ENCODE peak calls at places on chromosomes 3 and 15, in seven cellular contexts. One of them, this sample, is unnamed.

GRCh38 chr3:74643636-74644035 is 29.2 kb upstream of the CNTN3 start:
- DNase-seq in GM12878: no peak
- DNase-seq in H1: no peak
- DNase-seq in K562: no peak
- DNase-seq in GM12891: no peak
- DNase-seq in SK-N-SH: peak; percentile 54
- DNase-seq in HepG2: no peak
- DNase-seq in this sample: no peak

GRCh38 chr15:49751191-49751590 is 130.3 kb downstream of the DTWD1 start:
- DNase-seq in H1: no peak
- DNase-seq in GM12891: no peak
- DNase-seq in GM12878: no peak
- DNase-seq in HepG2: no peak
- DNase-seq in K562: no peak
- DNase-seq in SK-N-SH: no peak
- DNase-seq in this sample: no peak

GRCh38 chr3:4478226-4478625 is 11.2 kb upstream of the SUMF1 start:
- DNase-seq in SK-N-SH: no peak
- DNase-seq in GM12878: no peak
- DNase-seq in K562: no peak
- DNase-seq in H1: no peak
- DNase-seq in HepG2: no peak
- DNase-seq in GM12891: no peak
- DNase-seq in this sample: no peak

GRCh38 chr3:189927975-189928895 is 192.5 kb downstream of the P3H2 start:
- DNase-seq in HepG2: no peak
- DNase-seq in SK-N-SH: no peak
- DNase-seq in H1: no peak
- DNase-seq in GM12878: no peak
- DNase-seq in K562: no peak
- DNase-seq in GM12891: no peak
- DNase-seq in this sample: no peak

GRCh38 chr15:64197425-64197824 is 34.6 kb upstream of the PPIB start:
- DNase-seq in GM12891: no peak
- DNase-seq in H1: no peak
- DNase-seq in HepG2: no peak
- DNase-seq in SK-N-SH: peak; percentile 36
- DNase-seq in K562: no peak
- DNase-seq in GM12878: no peak
- DNase-seq in this sample: no peak

GRCh38 chr3:100548053-100548452 is 55.6 kb downstream of the TMEM45A start:
- DNase-seq in SK-N-SH: peak; percentile 34
- DNase-seq in K562: no peak
- DNase-seq in GM12891: no peak
- DNase-seq in HepG2: no peak
- DNase-seq in H1: no peak
- DNase-seq in GM12878: no peak
- DNase-seq in this sample: no peak

GRCh38 chr15:40342421-40343313 is 1.9 kb upstream of the CCDC9B start:
- DNase-seq in H1: no peak
- DNase-seq in HepG2: no peak
- DNase-seq in GM12891: no peak
- DNase-seq in SK-N-SH: no peak
- DNase-seq in K562: no peak
- DNase-seq in GM12878: no peak
- DNase-seq in this sample: no peak

GRCh38 chr3:31249555-31249954 is 283.2 kb upstream of the STT3B start:
- DNase-seq in GM12891: no peak
- DNase-seq in H1: no peak
- DNase-seq in SK-N-SH: no peak
- DNase-seq in HepG2: no peak
- DNase-seq in K562: no peak
- DNase-seq in GM12878: no peak
- DNase-seq in this sample: no peak

GRCh38 chr3:149332781-149333517 is 487 bp downstream of the TM4SF18 start:
- DNase-seq in GM12878: no peak
- DNase-seq in SK-N-SH: no peak
- DNase-seq in H1: no peak
- DNase-seq in HepG2: no peak
- DNase-seq in GM12891: no peak
- DNase-seq in K562: no peak
- DNase-seq in this sample: no peak

GRCh38 chr15:76153241-76154197 is 93.7 kb downstream of the TMEM266 start:
- DNase-seq in H1: peak; percentile 43
- DNase-seq in GM12891: no peak
- DNase-seq in GM12878: no peak
- DNase-seq in HepG2: no peak
- DNase-seq in K562: no peak
- DNase-seq in SK-N-SH: no peak
- DNase-seq in this sample: no peak
- TF ChIP-seq TAF1 in H1: no peak
- TF ChIP-seq TAF1 in GM12891: no peak
- TF ChIP-seq TAF1 in GM12878: no peak
- TF ChIP-seq TAF1 in HepG2: no peak
- TF ChIP-seq TAF1 in K562: no peak
- TF ChIP-seq TAF1 in SK-N-SH: no peak
- TF ChIP-seq TAF1 in this sample: no peak

GRCh38 chr3:56680054-56680453 is 3.0 kb downstream of the TASOR start:
- DNase-seq in GM12878: no peak
- DNase-seq in K562: no peak
- DNase-seq in HepG2: no peak
- DNase-seq in H1: no peak
- DNase-seq in SK-N-SH: no peak
- DNase-seq in GM12891: no peak
- DNase-seq in this sample: no peak

GRCh38 chr3:56681963-56682457 is 1.1 kb downstream of the TASOR start:
- DNase-seq in GM12878: no peak
- DNase-seq in H1: no peak
- DNase-seq in K562: no peak
- DNase-seq in SK-N-SH: no peak
- DNase-seq in HepG2: no peak
- DNase-seq in GM12891: no peak
- DNase-seq in this sample: no peak

GRCh38 chr3:56683122-56683817 is at the start of gene TASOR:
- DNase-seq in K562: peak; percentile 87
- DNase-seq in HepG2: peak; percentile 51
- DNase-seq in GM12878: no peak
- DNase-seq in H1: peak; percentile 90
- DNase-seq in SK-N-SH: peak; percentile 98
- DNase-seq in GM12891: peak; percentile 87
- DNase-seq in this sample: peak; percentile 84

GRCh38 chr3:56684029-56684428 is 964 bp upstream of the TASOR start:
- DNase-seq in K562: no peak
- DNase-seq in GM12878: no peak
- DNase-seq in GM12891: no peak
- DNase-seq in HepG2: no peak
- DNase-seq in SK-N-SH: no peak
- DNase-seq in H1: no peak
- DNase-seq in this sample: no peak

DNA sequence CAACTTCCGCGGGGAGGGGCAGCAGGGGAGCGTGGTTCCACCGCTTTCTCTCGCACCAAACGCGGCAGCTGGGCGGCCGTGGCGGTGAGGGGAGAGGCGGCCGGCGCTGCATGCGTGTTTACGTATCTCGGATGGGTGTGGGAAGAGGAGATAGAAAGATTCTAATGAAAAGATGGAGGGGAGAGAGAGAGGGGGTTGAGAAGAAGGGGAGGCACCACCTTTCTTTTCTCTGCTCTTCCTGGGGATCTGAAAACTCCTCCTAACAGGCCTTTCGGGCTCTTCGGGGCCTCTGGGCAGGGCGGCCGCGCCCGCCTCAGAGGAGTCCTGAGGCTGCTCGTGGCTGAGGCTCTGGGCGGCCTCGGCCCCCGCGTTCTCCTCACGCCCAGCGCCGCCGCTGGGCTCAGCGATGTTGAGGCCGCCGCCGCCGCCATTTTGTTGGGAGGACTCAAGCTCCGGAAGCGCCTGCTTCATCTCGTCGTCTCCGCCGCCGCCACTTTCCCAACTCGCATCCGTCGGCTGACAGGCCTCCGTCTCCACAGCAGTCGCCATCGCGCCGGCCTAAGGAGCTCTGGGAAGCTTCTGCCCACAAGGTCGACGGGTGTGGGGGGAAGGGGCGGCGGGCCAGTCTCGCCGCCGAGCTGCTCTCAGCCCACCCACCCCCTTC is 475 bp downstream of the TASOR start:
- DNase-seq in SK-N-SH: peak; percentile 79
- DNase-seq in HepG2: peak; percentile 59
- DNase-seq in K562: peak; percentile 77
- DNase-seq in H1: peak; percentile 83
- DNase-seq in GM12891: peak; percentile 40
- DNase-seq in GM12878: peak; percentile 48
- DNase-seq in this sample: peak; percentile 48
- TF ChIP-seq POLR2AphosphoS5 in SK-N-SH: peak; percentile 37
- TF ChIP-seq POLR2AphosphoS5 in HepG2: peak; percentile 75
- TF ChIP-seq POLR2AphosphoS5 in K562: peak; percentile 38
- TF ChIP-seq POLR2AphosphoS5 in H1: peak; percentile 93
- TF ChIP-seq POLR2AphosphoS5 in GM12891: peak; percentile 60
- TF ChIP-seq POLR2AphosphoS5 in GM12878: peak; percentile 71
- TF ChIP-seq POLR2AphosphoS5 in this sample: no peak

GRCh38 chr3:85567074-85567676 is 608.4 kb downstream of the CADM2 start:
- DNase-seq in GM12878: no peak
- DNase-seq in H1: peak; percentile 74
- DNase-seq in HepG2: peak; percentile 38
- DNase-seq in GM12891: no peak
- DNase-seq in K562: peak; percentile 69
- DNase-seq in SK-N-SH: peak; percentile 24
- DNase-seq in this sample: no peak
- TF ChIP-seq TAF1 in GM12878: no peak
- TF ChIP-seq TAF1 in H1: no peak
- TF ChIP-seq TAF1 in HepG2: no peak
- TF ChIP-seq TAF1 in GM12891: no peak
- TF ChIP-seq TAF1 in K562: no peak
- TF ChIP-seq TAF1 in SK-N-SH: no peak
- TF ChIP-seq TAF1 in this sample: no peak

DNA sequence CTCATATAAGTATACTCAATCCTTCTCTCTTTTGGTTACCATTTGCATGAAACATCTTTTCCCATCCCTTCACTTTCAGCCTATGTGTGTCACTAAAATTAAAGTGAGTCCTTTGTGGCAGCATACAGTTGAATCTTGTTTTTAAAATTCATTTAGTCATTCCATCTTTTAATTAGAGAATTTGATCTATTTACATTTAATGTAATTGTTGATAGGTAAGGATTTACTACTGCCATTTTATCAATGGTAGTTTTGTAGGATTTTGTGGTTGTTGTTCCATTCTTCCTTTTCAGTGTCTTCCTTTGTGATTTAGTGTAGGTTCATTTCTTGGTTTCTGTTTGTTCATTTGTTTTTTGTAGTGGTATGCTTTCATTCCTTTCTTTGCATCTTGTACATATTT is 191.9 kb upstream of the CTNNB1 start:
- DNase-seq in HepG2: no peak
- DNase-seq in GM12878: no peak
- DNase-seq in SK-N-SH: no peak
- DNase-seq in GM12891: no peak
- DNase-seq in H1: no peak
- DNase-seq in K562: no peak
- DNase-seq in this sample: no peak
- TF ChIP-seq POLR2AphosphoS5 in HepG2: no peak
- TF ChIP-seq POLR2AphosphoS5 in GM12878: no peak
- TF ChIP-seq POLR2AphosphoS5 in SK-N-SH: no peak
- TF ChIP-seq POLR2AphosphoS5 in GM12891: no peak
- TF ChIP-seq POLR2AphosphoS5 in H1: no peak
- TF ChIP-seq POLR2AphosphoS5 in K562: no peak
- TF ChIP-seq POLR2AphosphoS5 in this sample: no peak

GRCh38 chr3:18238721-18239331 is 186.3 kb downstream of the SATB1 start:
- DNase-seq in SK-N-SH: peak; percentile 1
- DNase-seq in GM12891: no peak
- DNase-seq in K562: no peak
- DNase-seq in H1: no peak
- DNase-seq in HepG2: no peak
- DNase-seq in GM12878: no peak
- DNase-seq in this sample: no peak
- TF ChIP-seq TAF1 in SK-N-SH: no peak
- TF ChIP-seq TAF1 in GM12891: no peak
- TF ChIP-seq TAF1 in K562: no peak
- TF ChIP-seq TAF1 in H1: no peak
- TF ChIP-seq TAF1 in HepG2: no peak
- TF ChIP-seq TAF1 in GM12878: no peak
- TF ChIP-seq TAF1 in this sample: no peak

GRCh38 chr15:68794869-68795268 is 25.8 kb downstream of the ANP32A start:
- DNase-seq in GM12891: no peak
- DNase-seq in HepG2: peak; percentile 20
- DNase-seq in GM12878: no peak
- DNase-seq in H1: no peak
- DNase-seq in SK-N-SH: no peak
- DNase-seq in K562: no peak
- DNase-seq in this sample: no peak
- TF ChIP-seq POLR2AphosphoS5 in GM12891: no peak
- TF ChIP-seq POLR2AphosphoS5 in HepG2: no peak
- TF ChIP-seq POLR2AphosphoS5 in GM12878: no peak
- TF ChIP-seq POLR2AphosphoS5 in H1: no peak
- TF ChIP-seq POLR2AphosphoS5 in SK-N-SH: no peak
- TF ChIP-seq POLR2AphosphoS5 in K562: no peak
- TF ChIP-seq POLR2AphosphoS5 in this sample: no peak

DNA sequence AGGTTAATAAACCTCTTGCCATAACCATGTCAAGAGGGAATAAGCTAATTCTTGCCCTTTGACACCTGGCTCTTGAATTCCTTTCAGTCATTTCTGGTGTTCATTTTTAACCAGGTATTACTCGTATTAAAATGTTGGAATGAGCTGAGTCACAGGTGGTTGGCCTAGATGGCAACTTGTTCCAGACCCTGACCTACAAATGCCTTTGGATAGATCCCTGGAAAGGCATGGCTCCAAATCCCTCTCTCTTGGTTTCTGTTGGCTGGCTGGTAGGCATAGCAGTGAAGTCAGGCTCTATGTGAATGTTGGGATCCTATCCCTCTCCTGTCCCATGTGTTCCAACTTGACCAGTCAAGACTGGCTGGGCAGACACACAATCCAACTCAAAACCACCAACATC is 277.1 kb upstream of the PROK2 start:
- DNase-seq in K562: no peak
- DNase-seq in GM12878: no peak
- DNase-seq in HepG2: no peak
- DNase-seq in H1: no peak
- DNase-seq in SK-N-SH: no peak
- DNase-seq in GM12891: no peak
- DNase-seq in this sample: no peak
- TF ChIP-seq TAF1 in K562: no peak
- TF ChIP-seq TAF1 in GM12878: no peak
- TF ChIP-seq TAF1 in HepG2: no peak
- TF ChIP-seq TAF1 in H1: no peak
- TF ChIP-seq TAF1 in SK-N-SH: no peak
- TF ChIP-seq TAF1 in GM12891: no peak
- TF ChIP-seq TAF1 in this sample: no peak